ENCODE peak calls at places on chromosomes 13 and 19, in four cellular contexts. One of them, this sample, is unnamed.

GRCh38 chr13:102978168-102978567 is 88.0 kb downstream of the SLC10A2 start:
- DNase-seq in thoracic aorta: no peak
- DNase-seq in cardiac muscle cell: no peak
- DNase-seq in cardiac fibroblast: peak
- DNase-seq in this sample: peak

GRCh38 chr13:65499251-65499650 is 1730.9 kb downstream of the PCDH9 start:
- DNase-seq in cardiac muscle cell: no peak
- DNase-seq in thoracic aorta: no peak
- DNase-seq in cardiac fibroblast: no peak
- DNase-seq in this sample: no peak

GRCh38 chr13:100540621-100541020 is 48.0 kb downstream of the GGACT start:
- DNase-seq in thoracic aorta: no peak
- DNase-seq in cardiac muscle cell: no peak
- DNase-seq in cardiac fibroblast: peak
- DNase-seq in this sample: peak

GRCh38 chr19:55600336-55601028 is 394 bp downstream of the ZNF524 start:
- DNase-seq in thoracic aorta: no peak
- DNase-seq in cardiac muscle cell: peak
- DNase-seq in cardiac fibroblast: no peak
- DNase-seq in this sample: no peak

GRCh38 chr19:1189419-1189818 is 15.4 kb upstream of the SBNO2 start:
- DNase-seq in cardiac fibroblast: no peak
- DNase-seq in thoracic aorta: no peak
- DNase-seq in cardiac muscle cell: no peak
- DNase-seq in this sample: peak

GRCh38 chr19:11244846-11245589 is 5.6 kb downstream of the ANGPTL8 start:
- DNase-seq in thoracic aorta: no peak
- DNase-seq in cardiac muscle cell: no peak
- DNase-seq in cardiac fibroblast: no peak
- DNase-seq in this sample: no peak

GRCh38 chr19:38596057-38596981 is 21.4 kb downstream of the MAP4K1 start:
- DNase-seq in cardiac muscle cell: peak
- DNase-seq in thoracic aorta: no peak
- DNase-seq in cardiac fibroblast: no peak
- DNase-seq in this sample: peak

GRCh38 chr13:20462921-20463320 is 62.7 kb downstream of the CRYL1 start:
- DNase-seq in thoracic aorta: no peak
- DNase-seq in cardiac muscle cell: no peak
- DNase-seq in cardiac fibroblast: no peak
- DNase-seq in this sample: no peak

GRCh38 chr13:29676941-29677452 is 81.5 kb upstream of the SLC7A1 start:
- DNase-seq in thoracic aorta: no peak
- DNase-seq in cardiac muscle cell: no peak
- DNase-seq in cardiac fibroblast: no peak
- DNase-seq in this sample: no peak

GRCh38 chr13:28710161-28710560 is 8.6 kb downstream of the SLC46A3 start:
- DNase-seq in thoracic aorta: no peak
- DNase-seq in cardiac muscle cell: no peak
- DNase-seq in cardiac fibroblast: no peak
- DNase-seq in this sample: no peak

GRCh38 chr13:64928704-64929499 is 2301.2 kb downstream of the PCDH9 start:
- DNase-seq in thoracic aorta: no peak
- DNase-seq in cardiac fibroblast: peak
- DNase-seq in cardiac muscle cell: no peak
- DNase-seq in this sample: peak

GRCh38 chr13:73677041-73677589 is 457.1 kb downstream of the KLF12 start:
- DNase-seq in cardiac muscle cell: no peak
- DNase-seq in thoracic aorta: no peak
- DNase-seq in cardiac fibroblast: peak
- DNase-seq in this sample: peak

GRCh38 chr13:68850160-68850559 is 1257.5 kb upstream of the ATXN8OS start:
- DNase-seq in thoracic aorta: no peak
- DNase-seq in cardiac fibroblast: no peak
- DNase-seq in cardiac muscle cell: no peak
- DNase-seq in this sample: peak

GRCh38 chr19:33186431-33186830 is 7.7 kb upstream of the LRP3 start:
- DNase-seq in cardiac fibroblast: no peak
- DNase-seq in thoracic aorta: no peak
- DNase-seq in cardiac muscle cell: no peak
- DNase-seq in this sample: no peak

GRCh38 chr19:3142292-3142670 is 6.4 kb downstream of the GNA15 start:
- DNase-seq in cardiac fibroblast: peak
- DNase-seq in thoracic aorta: no peak
- DNase-seq in cardiac muscle cell: no peak
- DNase-seq in this sample: no peak

GRCh38 chr13:46211116-46211515 is 612 bp upstream of the LRRC63 start:
- DNase-seq in cardiac fibroblast: no peak
- DNase-seq in cardiac muscle cell: no peak
- DNase-seq in thoracic aorta: no peak
- DNase-seq in this sample: no peak

GRCh38 chr13:97627566-97627965 is 193.6 kb downstream of the RAP2A start:
- DNase-seq in thoracic aorta: no peak
- DNase-seq in cardiac fibroblast: peak
- DNase-seq in cardiac muscle cell: peak
- DNase-seq in this sample: peak

GRCh38 chr13:92781965-92782364 is 444.6 kb upstream of the GPC6 start:
- DNase-seq in cardiac muscle cell: no peak
- DNase-seq in thoracic aorta: no peak
- DNase-seq in cardiac fibroblast: no peak
- DNase-seq in this sample: no peak

GRCh38 chr19:46697142-46697960 is 19.6 kb downstream of the PRKD2 start:
- DNase-seq in cardiac fibroblast: peak
- DNase-seq in cardiac muscle cell: peak
- DNase-seq in thoracic aorta: peak
- DNase-seq in this sample: peak

GRCh38 chr19:6261883-6262282 is 17.9 kb downstream of the MLLT1 start:
- DNase-seq in cardiac fibroblast: no peak
- DNase-seq in thoracic aorta: no peak
- DNase-seq in cardiac muscle cell: no peak
- DNase-seq in this sample: no peak
- TF ChIP-seq CTCF in cardiac fibroblast: no peak
- TF ChIP-seq CTCF in thoracic aorta: no peak
- TF ChIP-seq CTCF in cardiac muscle cell: no peak
- TF ChIP-seq CTCF in this sample: no peak

GRCh38 chr19:18422530-18423191 is 3.5 kb downstream of the SSBP4 start:
- DNase-seq in cardiac fibroblast: no peak
- DNase-seq in cardiac muscle cell: no peak
- DNase-seq in thoracic aorta: no peak
- DNase-seq in this sample: no peak

GRCh38 chr19:18423258-18424020 is 4.2 kb downstream of the SSBP4 start:
- DNase-seq in thoracic aorta: no peak
- DNase-seq in cardiac muscle cell: no peak
- DNase-seq in cardiac fibroblast: no peak
- DNase-seq in this sample: no peak

GRCh38 chr19:18420931-18421330 is 1.7 kb downstream of the SSBP4 start:
- DNase-seq in cardiac fibroblast: no peak
- DNase-seq in thoracic aorta: no peak
- DNase-seq in cardiac muscle cell: no peak
- DNase-seq in this sample: no peak

GRCh38 chr19:18419699-18420460 is 682 bp downstream of the SSBP4 start:
- DNase-seq in cardiac muscle cell: no peak
- DNase-seq in cardiac fibroblast: no peak
- DNase-seq in thoracic aorta: no peak
- DNase-seq in this sample: no peak

GRCh38 chr19:18421371-18421959 is 2.3 kb downstream of the SSBP4 start:
- DNase-seq in cardiac fibroblast: no peak
- DNase-seq in thoracic aorta: no peak
- DNase-seq in cardiac muscle cell: no peak
- DNase-seq in this sample: no peak
- H3K4me3 ChIP-seq in cardiac fibroblast: peak
- H3K4me3 ChIP-seq in thoracic aorta: no peak
- H3K4me3 ChIP-seq in cardiac muscle cell: no peak
- H3K4me3 ChIP-seq in this sample: peak

DNA sequence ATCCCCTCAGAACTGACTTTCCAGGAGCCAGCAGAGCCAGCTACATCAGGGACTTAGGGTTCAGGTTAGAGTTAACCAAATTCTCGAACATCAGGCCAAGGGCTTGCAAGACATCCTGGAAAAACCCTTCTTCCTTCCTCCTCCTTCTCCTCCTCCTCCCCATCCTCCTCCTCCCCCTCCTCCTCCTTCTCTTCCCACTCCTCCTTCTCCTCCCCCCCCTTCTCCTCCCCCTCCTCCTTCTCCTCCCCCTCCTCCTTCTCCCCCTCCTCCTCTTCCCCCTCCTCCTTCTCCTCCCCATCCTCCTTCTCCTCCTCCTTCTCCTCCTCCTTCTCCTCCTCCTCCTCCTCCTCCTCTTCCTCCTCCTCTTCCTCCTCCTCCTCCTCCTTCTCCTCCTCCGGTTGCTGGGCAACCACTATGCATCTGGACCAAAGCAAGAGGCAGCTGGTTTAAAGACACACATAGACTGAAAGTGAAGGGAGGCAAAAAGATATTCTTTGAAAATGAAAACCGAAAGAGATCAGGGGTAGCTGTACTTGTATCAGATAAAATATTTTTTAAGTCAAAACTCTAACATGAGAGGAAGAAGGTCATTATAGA is 5.9 kb upstream of the CCL25 start:
- DNase-seq in cardiac muscle cell: no peak
- DNase-seq in cardiac fibroblast: no peak
- DNase-seq in thoracic aorta: no peak
- DNase-seq in this sample: no peak
- TF ChIP-seq CTCF in cardiac muscle cell: no peak
- TF ChIP-seq CTCF in cardiac fibroblast: no peak
- TF ChIP-seq CTCF in thoracic aorta: no peak
- TF ChIP-seq CTCF in this sample: no peak

DNA sequence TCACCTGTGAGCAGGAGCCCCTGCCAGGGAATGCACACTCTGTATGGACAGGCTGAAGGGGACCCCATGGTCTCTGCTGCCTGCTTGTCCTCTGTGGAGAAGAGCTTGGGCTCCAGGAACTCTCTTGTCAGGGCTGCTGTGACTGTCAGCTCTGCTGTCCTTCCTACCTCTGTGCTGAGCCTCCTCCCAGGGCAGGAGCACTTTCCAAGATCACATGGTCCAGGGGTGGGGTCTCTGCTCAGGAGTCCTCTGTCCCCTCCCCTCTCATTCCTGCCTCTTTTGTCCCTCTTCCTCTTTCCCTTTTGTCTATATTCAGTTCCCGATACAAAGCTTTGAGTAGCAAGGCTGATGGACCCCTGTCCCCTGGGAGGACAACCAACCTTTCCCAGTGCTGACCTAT is at the start of gene CEACAM7:
- DNase-seq in cardiac muscle cell: no peak
- DNase-seq in cardiac fibroblast: no peak
- DNase-seq in thoracic aorta: no peak
- DNase-seq in this sample: no peak
- H3K4me3 ChIP-seq in cardiac muscle cell: no peak
- H3K4me3 ChIP-seq in cardiac fibroblast: no peak
- H3K4me3 ChIP-seq in thoracic aorta: no peak
- H3K4me3 ChIP-seq in this sample: no peak

DNA sequence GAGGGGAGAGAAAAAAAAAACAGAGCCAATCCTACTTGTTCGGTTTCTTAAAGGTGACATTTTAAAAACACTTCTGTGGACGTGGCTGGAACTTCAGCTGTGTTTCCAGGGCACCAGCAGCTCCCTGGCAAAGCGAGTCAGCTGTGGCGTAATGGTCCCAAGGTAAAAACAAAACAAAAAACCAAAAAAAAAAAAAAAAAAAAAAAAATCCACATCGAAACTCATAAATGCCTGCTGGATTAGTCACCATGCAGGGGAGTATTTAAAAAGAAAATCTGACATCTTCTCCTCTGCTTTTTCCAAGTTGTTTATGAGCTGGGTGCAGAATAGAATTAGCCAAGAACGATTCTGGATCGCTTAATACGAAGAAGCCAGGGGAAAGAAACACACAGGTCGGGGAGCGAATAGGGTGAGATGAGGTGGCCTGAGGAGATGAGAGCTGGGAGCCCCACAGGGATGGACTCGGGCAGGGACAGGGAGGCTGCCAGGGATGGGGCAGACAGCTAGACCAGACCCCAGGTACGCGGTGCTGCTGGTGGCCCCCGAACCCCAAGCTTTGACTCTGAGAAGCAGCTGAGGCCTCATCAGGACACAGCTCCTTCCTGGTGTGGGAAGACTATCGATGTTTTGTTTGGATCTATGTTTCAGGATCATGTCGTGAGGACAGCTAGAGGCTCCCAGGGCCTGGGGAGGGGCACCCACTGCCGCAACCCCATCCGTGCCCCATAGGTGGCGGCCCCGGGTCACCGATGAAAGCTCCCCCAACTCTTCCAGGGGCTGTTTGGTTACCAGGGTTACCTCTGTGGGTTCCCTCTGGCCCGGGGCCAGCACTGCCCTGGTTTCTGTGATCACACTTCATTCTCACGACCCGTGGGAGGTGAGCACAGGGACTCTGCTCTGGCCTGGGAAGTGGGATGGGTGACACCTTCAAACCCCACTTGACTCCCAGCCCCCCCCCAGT is 3.1 kb upstream of the CTXN1 start:
- DNase-seq in cardiac muscle cell: peak
- DNase-seq in cardiac fibroblast: peak
- DNase-seq in thoracic aorta: no peak
- DNase-seq in this sample: peak
- TF ChIP-seq CTCF in cardiac muscle cell: peak
- TF ChIP-seq CTCF in cardiac fibroblast: peak
- TF ChIP-seq CTCF in thoracic aorta: peak
- TF ChIP-seq CTCF in this sample: peak

GRCh38 chr13:107364658-107365057 is 796.7 kb upstream of the ARGLU1 start:
- DNase-seq in cardiac muscle cell: no peak
- DNase-seq in thoracic aorta: no peak
- DNase-seq in cardiac fibroblast: no peak
- DNase-seq in this sample: no peak
- H3K4me3 ChIP-seq in cardiac muscle cell: no peak
- H3K4me3 ChIP-seq in thoracic aorta: no peak
- H3K4me3 ChIP-seq in cardiac fibroblast: no peak
- H3K4me3 ChIP-seq in this sample: no peak

GRCh38 chr19:49811328-49811727 is 1.8 kb downstream of the FUZ start:
- DNase-seq in cardiac fibroblast: no peak
- DNase-seq in cardiac muscle cell: no peak
- DNase-seq in thoracic aorta: no peak
- DNase-seq in this sample: no peak

GRCh38 chr19:49809987-49810389 is 3.1 kb downstream of the FUZ start:
- DNase-seq in thoracic aorta: no peak
- DNase-seq in cardiac muscle cell: no peak
- DNase-seq in cardiac fibroblast: no peak
- DNase-seq in this sample: no peak

GRCh38 chr19:49812452-49812996 is 568 bp downstream of the FUZ start:
- DNase-seq in thoracic aorta: no peak
- DNase-seq in cardiac muscle cell: no peak
- DNase-seq in cardiac fibroblast: no peak
- DNase-seq in this sample: no peak

GRCh38 chr19:49814010-49814409 is 918 bp upstream of the FUZ start:
- DNase-seq in thoracic aorta: no peak
- DNase-seq in cardiac fibroblast: no peak
- DNase-seq in cardiac muscle cell: no peak
- DNase-seq in this sample: no peak

GRCh38 chr19:49812997-49813861 is at the start of gene FUZ:
- DNase-seq in thoracic aorta: peak
- DNase-seq in cardiac muscle cell: peak
- DNase-seq in cardiac fibroblast: peak
- DNase-seq in this sample: peak
- TF ChIP-seq CTCF in thoracic aorta: no peak
- TF ChIP-seq CTCF in cardiac muscle cell: peak
- TF ChIP-seq CTCF in cardiac fibroblast: no peak
- TF ChIP-seq CTCF in this sample: peak

This sample was measured in choroid plexus epithelial cell.